ENCODE peak calls at places on chromosomes 11 and 22, in five cellular contexts. U is NCI-H2029 treated with DMSO at 0.1 percent for 48 hours, O is omental fat pad, A is dermis microvascular lymphatic vessel endothelial cell, R is adipocyte. B is an unnamed sample.

GRCh38 chr11:86537541-86538222 is 134.7 kb downstream of the ME3 start:
- DNase-seq in R (no peak), O (no peak), A (no peak), U (no peak), B (no peak)

GRCh38 chr22:49372530-49373288 is 455.0 kb downstream of the BRD1 start:
- DNase-seq in O (no peak), R (peak), U (no peak), A (peak), B (no peak)

GRCh38 chr11:2943711-2944118 is 14.5 kb upstream of the PHLDA2 start:
- DNase-seq in U (peak), R (no peak), O (no peak), A (peak), B (no peak)

GRCh38 chr22:44823806-44824205 is 71.4 kb downstream of the ARHGAP8 start:
- DNase-seq in O (no peak), U (no peak), R (no peak), A (no peak), B (no peak)

GRCh38 chr11:8735094-8735493 is 52.5 kb downstream of the RPL27A start:
- DNase-seq in O (no peak), U (no peak), R (no peak), A (no peak), B (no peak)

GRCh38 chr22:45285431-45286058 is 796 bp downstream of the UPK3A start:
- DNase-seq in O (no peak), U (no peak), A (no peak), R (no peak), B (no peak)

GRCh38 chr11:129998107-129998506 is 4.5 kb downstream of the PRDM10 start:
- DNase-seq in A (no peak), U (no peak), O (no peak), R (no peak), B (no peak)

GRCh38 chr22:30208631-30209603 is 37.6 kb downstream of the LIF start:
- DNase-seq in O (no peak), A (no peak), U (no peak), R (peak), B (no peak)

GRCh38 chr22:17578129-17578754 is 14.9 kb downstream of the SLC25A18 start:
- DNase-seq in R (peak), O (no peak), U (no peak), A (no peak), B (no peak)

GRCh38 chr11:57406337-57406904 is 16.0 kb upstream of the PRG2 start:
- DNase-seq in O (no peak), A (peak), U (no peak), R (no peak), B (no peak)

GRCh38 chr11:45026835-45027234 is 76.2 kb upstream of the TP53I11 start:
- DNase-seq in A (no peak), R (no peak), O (no peak), U (no peak), B (no peak)

GRCh38 chr22:28411125-28411524 is 268.5 kb downstream of the TTC28 start:
- DNase-seq in R (peak), O (no peak), U (no peak), A (no peak), B (no peak)

GRCh38 chr22:23216331-23217170 is 36.2 kb downstream of the BCR start:
- DNase-seq in O (no peak), R (no peak), A (peak), U (no peak), B (no peak)

GRCh38 chr11:109123811-109124787 is 297.9 kb upstream of the C11orf87 start:
- DNase-seq in U (no peak), O (no peak), A (no peak), R (peak), B (peak)

GRCh38 chr11:63099555-63099954 is 44.5 kb downstream of the SLC22A24 start:
- DNase-seq in O (no peak), A (no peak), R (no peak), U (no peak), B (no peak)

GRCh38 chr11:69435161-69435990 is 46.1 kb upstream of the LINC01488 start:
- DNase-seq in O (no peak), R (no peak), U (no peak), A (no peak), B (no peak)